ENCODE peak calls at places on chromosomes 13 and 19, in seven cellular contexts. One of them, this sample, is unnamed.

GRCh38 chr19:19643158-19644053 is at the start of gene GMIP:
- ATAC-seq in CD4-positive, alpha-beta T cell: peak; percentile 90
- ATAC-seq in CD8-positive, alpha-beta T cell: peak; percentile 93
- ATAC-seq in upper lobe of left lung: peak; percentile 94
- ATAC-seq in PC-3: peak; percentile 86
- ATAC-seq in pancreas: peak; percentile 94
- ATAC-seq in body of pancreas: peak; percentile 90
- ATAC-seq in this sample: peak; percentile 86

GRCh38 chr19:37855098-37855497 is 51.3 kb downstream of the WDR87 start:
- ATAC-seq in pancreas: peak; percentile 53
- ATAC-seq in CD8-positive, alpha-beta T cell: no peak
- ATAC-seq in upper lobe of left lung: peak; percentile 52
- ATAC-seq in body of pancreas: no peak
- ATAC-seq in PC-3: no peak
- ATAC-seq in CD4-positive, alpha-beta T cell: no peak
- ATAC-seq in this sample: no peak

GRCh38 chr19:35029737-35030256 is 473 bp upstream of the SCN1B start:
- ATAC-seq in PC-3: no peak
- ATAC-seq in pancreas: peak; percentile 21
- ATAC-seq in CD8-positive, alpha-beta T cell: no peak
- ATAC-seq in upper lobe of left lung: no peak
- ATAC-seq in CD4-positive, alpha-beta T cell: no peak
- ATAC-seq in body of pancreas: no peak
- ATAC-seq in this sample: peak; percentile 3

GRCh38 chr13:99859178-99860177 is 112.1 kb downstream of the ZIC5 start:
- ATAC-seq in pancreas: no peak
- ATAC-seq in upper lobe of left lung: no peak
- ATAC-seq in CD8-positive, alpha-beta T cell: peak; percentile 34
- ATAC-seq in body of pancreas: no peak
- ATAC-seq in PC-3: no peak
- ATAC-seq in CD4-positive, alpha-beta T cell: no peak
- ATAC-seq in this sample: no peak

GRCh38 chr19:5134683-5135082 is 165.8 kb downstream of the KDM4B start:
- ATAC-seq in CD4-positive, alpha-beta T cell: no peak
- ATAC-seq in upper lobe of left lung: no peak
- ATAC-seq in PC-3: no peak
- ATAC-seq in pancreas: no peak
- ATAC-seq in CD8-positive, alpha-beta T cell: no peak
- ATAC-seq in body of pancreas: no peak
- ATAC-seq in this sample: no peak

GRCh38 chr19:4701557-4701956 is 22.1 kb downstream of the DPP9 start:
- ATAC-seq in pancreas: no peak
- ATAC-seq in CD4-positive, alpha-beta T cell: no peak
- ATAC-seq in CD8-positive, alpha-beta T cell: no peak
- ATAC-seq in PC-3: no peak
- ATAC-seq in body of pancreas: no peak
- ATAC-seq in upper lobe of left lung: no peak
- ATAC-seq in this sample: no peak

GRCh38 chr19:2854849-2855248 is 12.3 kb upstream of the ZNF556 start:
- ATAC-seq in pancreas: no peak
- ATAC-seq in PC-3: no peak
- ATAC-seq in upper lobe of left lung: no peak
- ATAC-seq in CD8-positive, alpha-beta T cell: no peak
- ATAC-seq in CD4-positive, alpha-beta T cell: no peak
- ATAC-seq in body of pancreas: no peak
- ATAC-seq in this sample: no peak

GRCh38 chr13:74305876-74306275 is 171.7 kb upstream of the KLF12 start:
- ATAC-seq in body of pancreas: no peak
- ATAC-seq in CD8-positive, alpha-beta T cell: peak; percentile 36
- ATAC-seq in pancreas: no peak
- ATAC-seq in CD4-positive, alpha-beta T cell: no peak
- ATAC-seq in PC-3: no peak
- ATAC-seq in upper lobe of left lung: no peak
- ATAC-seq in this sample: no peak

GRCh38 chr19:51948979-51949378 is 21.7 kb downstream of the ZNF613 start:
- ATAC-seq in CD4-positive, alpha-beta T cell: no peak
- ATAC-seq in PC-3: no peak
- ATAC-seq in CD8-positive, alpha-beta T cell: no peak
- ATAC-seq in body of pancreas: no peak
- ATAC-seq in upper lobe of left lung: no peak
- ATAC-seq in pancreas: no peak
- ATAC-seq in this sample: no peak

GRCh38 chr13:30608364-30608763 is 9.4 kb upstream of the USPL1 start:
- ATAC-seq in pancreas: no peak
- ATAC-seq in CD4-positive, alpha-beta T cell: no peak
- ATAC-seq in PC-3: no peak
- ATAC-seq in upper lobe of left lung: no peak
- ATAC-seq in CD8-positive, alpha-beta T cell: no peak
- ATAC-seq in body of pancreas: no peak
- ATAC-seq in this sample: no peak

GRCh38 chr19:31960474-31960873 is 384.9 kb upstream of the ZNF507 start:
- ATAC-seq in CD4-positive, alpha-beta T cell: no peak
- ATAC-seq in CD8-positive, alpha-beta T cell: no peak
- ATAC-seq in body of pancreas: no peak
- ATAC-seq in PC-3: no peak
- ATAC-seq in upper lobe of left lung: no peak
- ATAC-seq in pancreas: no peak
- ATAC-seq in this sample: no peak

GRCh38 chr19:15136234-15136954 is 29.2 kb downstream of the SYDE1 start:
- ATAC-seq in CD4-positive, alpha-beta T cell: no peak
- ATAC-seq in body of pancreas: no peak
- ATAC-seq in PC-3: peak; percentile 88
- ATAC-seq in upper lobe of left lung: no peak
- ATAC-seq in CD8-positive, alpha-beta T cell: no peak
- ATAC-seq in pancreas: no peak
- ATAC-seq in this sample: no peak

GRCh38 chr19:46979103-46979769 is 40.4 kb upstream of the NPAS1 start:
- ATAC-seq in PC-3: no peak
- ATAC-seq in CD8-positive, alpha-beta T cell: no peak
- ATAC-seq in CD4-positive, alpha-beta T cell: no peak
- ATAC-seq in body of pancreas: no peak
- ATAC-seq in pancreas: no peak
- ATAC-seq in upper lobe of left lung: no peak
- ATAC-seq in this sample: no peak

GRCh38 chr19:48319647-48320537 is 5.5 kb upstream of the EMP3 start:
- ATAC-seq in PC-3: peak; percentile 36
- ATAC-seq in CD4-positive, alpha-beta T cell: peak; percentile 12
- ATAC-seq in CD8-positive, alpha-beta T cell: no peak
- ATAC-seq in pancreas: peak; percentile 61
- ATAC-seq in upper lobe of left lung: peak; percentile 68
- ATAC-seq in body of pancreas: peak; percentile 39
- ATAC-seq in this sample: no peak

GRCh38 chr13:40576369-40576768 is 90.1 kb downstream of the FOXO1 start:
- ATAC-seq in body of pancreas: no peak
- ATAC-seq in upper lobe of left lung: no peak
- ATAC-seq in pancreas: no peak
- ATAC-seq in PC-3: no peak
- ATAC-seq in CD8-positive, alpha-beta T cell: peak; percentile 66
- ATAC-seq in CD4-positive, alpha-beta T cell: peak; percentile 69
- ATAC-seq in this sample: no peak

GRCh38 chr19:10891360-10892108 is 20.2 kb downstream of the CARM1 start:
- ATAC-seq in body of pancreas: no peak
- ATAC-seq in upper lobe of left lung: peak; percentile 27
- ATAC-seq in CD8-positive, alpha-beta T cell: no peak
- ATAC-seq in PC-3: no peak
- ATAC-seq in CD4-positive, alpha-beta T cell: no peak
- ATAC-seq in pancreas: peak; percentile 50
- ATAC-seq in this sample: peak; percentile 21

GRCh38 chr13:111080642-111081041 is 34.5 kb upstream of the ARHGEF7 start:
- ATAC-seq in PC-3: no peak
- ATAC-seq in CD8-positive, alpha-beta T cell: no peak
- ATAC-seq in pancreas: no peak
- ATAC-seq in body of pancreas: no peak
- ATAC-seq in upper lobe of left lung: no peak
- ATAC-seq in CD4-positive, alpha-beta T cell: no peak
- ATAC-seq in this sample: no peak

GRCh38 chr13:32254916-32255743 is 60.0 kb downstream of the ZAR1L start:
- ATAC-seq in pancreas: no peak
- ATAC-seq in CD4-positive, alpha-beta T cell: no peak
- ATAC-seq in upper lobe of left lung: no peak
- ATAC-seq in body of pancreas: no peak
- ATAC-seq in CD8-positive, alpha-beta T cell: no peak
- ATAC-seq in PC-3: peak; percentile 41
- ATAC-seq in this sample: no peak

GRCh38 chr19:46493236-46494114 is 2.2 kb downstream of the PNMA8B start:
- ATAC-seq in upper lobe of left lung: peak; percentile 64
- ATAC-seq in body of pancreas: no peak
- ATAC-seq in PC-3: no peak
- ATAC-seq in CD8-positive, alpha-beta T cell: peak; percentile 37
- ATAC-seq in CD4-positive, alpha-beta T cell: peak; percentile 53
- ATAC-seq in pancreas: no peak
- ATAC-seq in this sample: peak; percentile 27

GRCh38 chr19:42286349-42287016 is 15.4 kb upstream of the PRR19 start:
- ATAC-seq in PC-3: no peak
- ATAC-seq in body of pancreas: no peak
- ATAC-seq in CD4-positive, alpha-beta T cell: no peak
- ATAC-seq in pancreas: no peak
- ATAC-seq in upper lobe of left lung: no peak
- ATAC-seq in CD8-positive, alpha-beta T cell: no peak
- ATAC-seq in this sample: no peak

GRCh38 chr19:17333611-17334413 is 843 bp downstream of the ANO8 start:
- ATAC-seq in CD8-positive, alpha-beta T cell: peak; percentile 19
- ATAC-seq in CD4-positive, alpha-beta T cell: peak; percentile 28
- ATAC-seq in pancreas: no peak
- ATAC-seq in PC-3: peak; percentile 42
- ATAC-seq in upper lobe of left lung: peak; percentile 4
- ATAC-seq in body of pancreas: no peak
- ATAC-seq in this sample: no peak

DNA sequence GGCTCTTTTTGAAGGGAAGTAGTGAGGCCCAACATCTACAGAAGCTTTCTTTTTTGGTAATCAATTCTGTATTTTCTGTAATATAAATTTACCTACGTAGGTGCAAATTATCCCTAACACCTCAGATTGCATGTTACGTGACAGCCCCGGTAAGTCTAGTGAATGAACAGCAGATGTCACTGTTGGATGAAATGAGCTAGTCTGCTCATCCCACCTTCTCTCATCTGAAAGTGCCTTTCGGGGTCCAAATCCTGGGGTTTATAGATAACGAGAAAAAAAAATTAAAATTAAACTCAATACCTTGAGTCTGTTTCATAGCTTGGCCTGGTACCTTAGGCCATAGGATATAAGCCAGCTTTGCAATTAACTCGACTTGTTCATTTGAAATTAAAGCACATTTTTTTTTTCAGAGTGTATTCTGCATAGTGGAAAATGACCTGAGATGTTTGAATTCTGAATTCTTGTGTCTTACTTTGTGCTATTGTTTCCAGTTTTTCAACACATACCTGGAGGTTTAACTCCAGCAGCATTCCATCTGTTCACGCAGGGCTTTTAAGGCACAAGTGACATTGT is 548.2 kb downstream of the GPC5 start:
- ATAC-seq in CD8-positive, alpha-beta T cell: no peak
- ATAC-seq in PC-3: peak; percentile 53
- ATAC-seq in CD4-positive, alpha-beta T cell: no peak
- ATAC-seq in pancreas: peak; percentile 64
- ATAC-seq in upper lobe of left lung: no peak
- ATAC-seq in body of pancreas: no peak
- ATAC-seq in this sample: no peak
- TF ChIP-seq CTCF in CD8-positive, alpha-beta T cell: no peak
- TF ChIP-seq CTCF in PC-3: peak; percentile 57
- TF ChIP-seq CTCF in CD4-positive, alpha-beta T cell: no peak
- TF ChIP-seq CTCF in pancreas: peak; percentile 44
- TF ChIP-seq CTCF in upper lobe of left lung: no peak
- TF ChIP-seq CTCF in body of pancreas: no peak
- TF ChIP-seq CTCF in this sample: peak; percentile 23

DNA sequence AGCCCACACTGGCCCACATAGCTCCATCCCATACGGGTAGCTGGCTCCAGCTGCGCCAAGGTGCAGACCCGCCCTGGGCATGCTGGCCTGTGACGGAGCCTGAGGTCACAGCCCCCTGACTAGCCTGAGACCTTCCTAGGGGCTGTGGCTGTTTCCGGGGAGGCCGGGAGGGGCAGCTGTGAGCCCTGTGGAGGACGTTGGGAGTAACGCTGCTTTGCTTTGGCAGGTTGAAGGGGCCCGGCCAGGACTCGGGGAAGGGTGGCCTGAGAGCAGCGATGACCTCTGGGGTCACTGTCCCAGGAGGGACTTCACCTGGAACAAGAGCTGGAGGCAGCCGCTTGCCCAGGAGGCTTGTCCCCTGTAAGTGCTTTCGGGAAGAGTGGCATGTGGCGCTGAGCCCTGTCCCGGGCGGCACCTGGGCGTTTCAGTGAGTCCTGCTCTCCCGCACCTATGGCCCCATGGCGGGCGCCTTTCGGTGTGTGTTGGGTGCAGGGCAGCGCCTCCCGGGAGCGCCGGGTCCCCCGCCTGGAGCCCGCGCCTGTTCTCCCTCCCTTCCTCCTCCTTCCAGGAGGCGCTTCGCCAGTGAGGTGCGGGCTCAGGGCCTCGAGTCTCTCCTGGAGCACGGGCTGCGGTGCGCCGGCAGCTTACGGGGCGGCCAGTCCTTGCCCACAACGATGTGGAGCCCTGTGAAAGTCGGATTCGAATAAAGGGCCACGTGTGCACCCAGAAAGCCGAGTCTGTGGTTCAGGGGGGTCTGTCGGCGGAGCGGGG is 1.1 kb upstream of the FAM174C start:
- ATAC-seq in upper lobe of left lung: no peak
- ATAC-seq in pancreas: no peak
- ATAC-seq in CD4-positive, alpha-beta T cell: no peak
- ATAC-seq in CD8-positive, alpha-beta T cell: no peak
- ATAC-seq in PC-3: no peak
- ATAC-seq in body of pancreas: no peak
- ATAC-seq in this sample: no peak
- TF ChIP-seq CTCF in upper lobe of left lung: no peak
- TF ChIP-seq CTCF in pancreas: no peak
- TF ChIP-seq CTCF in CD4-positive, alpha-beta T cell: no peak
- TF ChIP-seq CTCF in CD8-positive, alpha-beta T cell: no peak
- TF ChIP-seq CTCF in PC-3: no peak
- TF ChIP-seq CTCF in body of pancreas: no peak
- TF ChIP-seq CTCF in this sample: no peak

GRCh38 chr13:47220453-47221150 is 323.7 kb upstream of the HTR2A start:
- ATAC-seq in CD4-positive, alpha-beta T cell: no peak
- ATAC-seq in CD8-positive, alpha-beta T cell: no peak
- ATAC-seq in upper lobe of left lung: no peak
- ATAC-seq in body of pancreas: no peak
- ATAC-seq in PC-3: no peak
- ATAC-seq in pancreas: no peak
- ATAC-seq in this sample: no peak
- TF ChIP-seq CTCF in CD4-positive, alpha-beta T cell: no peak
- TF ChIP-seq CTCF in CD8-positive, alpha-beta T cell: no peak
- TF ChIP-seq CTCF in upper lobe of left lung: no peak
- TF ChIP-seq CTCF in body of pancreas: no peak
- TF ChIP-seq CTCF in PC-3: no peak
- TF ChIP-seq CTCF in pancreas: no peak
- TF ChIP-seq CTCF in this sample: no peak

DNA sequence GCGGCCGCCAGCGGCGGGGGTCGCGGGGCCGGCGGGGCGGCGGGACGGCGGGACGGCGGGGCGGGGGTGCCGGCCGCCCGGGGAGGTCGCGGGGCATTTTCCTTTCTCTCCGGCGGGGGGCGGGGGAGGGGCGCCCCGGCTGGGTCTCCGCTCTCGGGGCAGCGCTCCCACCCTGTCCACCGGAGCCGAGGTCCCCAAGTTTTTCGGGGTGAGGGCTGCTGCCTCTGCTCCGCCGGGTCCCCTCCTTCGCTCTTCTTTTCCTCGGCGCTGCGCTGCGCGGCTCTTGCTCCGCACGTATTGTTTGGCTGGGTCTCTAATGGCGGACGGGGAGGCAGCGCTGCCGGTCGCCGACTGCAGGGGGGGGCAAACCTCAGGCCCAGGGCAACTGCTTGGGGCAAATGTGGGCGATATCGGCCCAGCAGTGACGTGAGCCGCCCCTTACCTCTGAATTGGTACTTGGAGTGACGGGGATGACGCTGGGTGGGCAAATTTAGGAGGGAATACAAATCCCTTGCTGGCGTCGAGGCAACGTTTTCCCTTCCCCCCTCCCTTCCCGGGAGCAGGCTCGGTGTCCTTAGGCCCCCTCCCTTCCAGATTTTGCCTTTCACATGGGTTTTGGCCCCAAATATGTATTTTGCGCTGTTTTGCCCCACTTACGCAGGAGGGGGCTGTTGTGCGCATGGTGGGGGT is 759 bp downstream of the ZMYM2 start:
- ATAC-seq in upper lobe of left lung: peak; percentile 39
- ATAC-seq in CD8-positive, alpha-beta T cell: peak; percentile 9
- ATAC-seq in CD4-positive, alpha-beta T cell: peak; percentile 13
- ATAC-seq in body of pancreas: peak; percentile 15
- ATAC-seq in pancreas: peak; percentile 25
- ATAC-seq in PC-3: peak; percentile 11
- ATAC-seq in this sample: no peak
- TF ChIP-seq CTCF in upper lobe of left lung: no peak
- TF ChIP-seq CTCF in CD8-positive, alpha-beta T cell: no peak
- TF ChIP-seq CTCF in CD4-positive, alpha-beta T cell: no peak
- TF ChIP-seq CTCF in body of pancreas: no peak
- TF ChIP-seq CTCF in pancreas: no peak
- TF ChIP-seq CTCF in PC-3: no peak
- TF ChIP-seq CTCF in this sample: peak; percentile 45